ENCODE peak calls at places on chromosomes 4 and X, in six cellular contexts. F is left ventricle myocardium inferior, O is heart left ventricle, G is stomach, T is mesenchymal stem cell, D is aorta. A is an unnamed sample. For H3K36me3, the result is how much of the 10 kb centered on the place peaks cover.

GRCh38 chr4:40292313-40292759 is 42.8 kb upstream of the CHRNA9 start:
- DNase-seq in F (no peak), O (no peak), G (no peak), T (peak), D (no peak), A (no peak)

GRCh38 chr4:89645512-89645911 is 191.4 kb downstream of the SNCA start:
- DNase-seq in F (no peak), O (no peak), G (no peak), T (no peak), D (no peak), A (no peak)

GRCh38 chrX:130575831-130576404 is 174.1 kb downstream of the RBMX2 start:
- DNase-seq in F (peak), O (no peak), G (peak), T (peak), D (peak), A (no peak)

GRCh38 chr4:2042207-2042946 is 16.8 kb upstream of the NAT8L start:
- DNase-seq in F (no peak), O (no peak), G (peak), T (peak), D (peak), A (no peak)

GRCh38 chr4:6906046-6906445 is 3.6 kb upstream of the TBC1D14 start:
- DNase-seq in F (no peak), O (peak), G (peak), T (no peak), D (no peak), A (no peak)

GRCh38 chrX:13894888-13895564 is 78.1 kb upstream of the GPM6B start:
- DNase-seq in F (no peak), O (no peak), G (no peak), T (no peak), D (no peak), A (no peak)

GRCh38 chrX:56281789-56282188 is 49.6 kb downstream of the KLF8 start:
- DNase-seq in F (no peak), O (no peak), G (no peak), T (peak), D (no peak), A (peak)

GRCh38 chr4:55355555-55355954 is 9.5 kb downstream of the SRD5A3 start:
- DNase-seq in F (no peak), O (no peak), G (no peak), T (no peak), D (no peak), A (no peak)

GRCh38 chr4:100288811-100289529 is 98.7 kb upstream of the DDIT4L start:
- DNase-seq in F (no peak), O (no peak), G (no peak), T (peak), D (no peak), A (no peak)

GRCh38 chrX:10939384-10939783 is 171.7 kb upstream of the HCCS start:
- DNase-seq in F (no peak), O (no peak), G (no peak), T (no peak), D (no peak), A (no peak)

GRCh38 chr4:1666391-1666790 is 17.7 kb downstream of the FAM53A start:
- DNase-seq in F (peak), O (peak), G (peak), T (no peak), D (no peak), A (no peak)

GRCh38 chrX:15512401-15512965 is 11.9 kb downstream of the BMX start:
- DNase-seq in F (no peak), O (no peak), G (no peak), T (no peak), D (no peak), A (no peak)

GRCh38 chrX:111181883-111182400 is 86.0 kb downstream of the PAK3 start:
- DNase-seq in F (no peak), O (no peak), G (no peak), T (no peak), D (no peak), A (no peak)

GRCh38 chr4:162164881-162165528 is 1.2 kb upstream of the FSTL5 start:
- DNase-seq in F (no peak), O (no peak), G (no peak), T (no peak), D (no peak), A (no peak)

GRCh38 chrX:136747003-136747986 is 33.4 kb downstream of the ARHGEF6 start:
- DNase-seq in F (no peak), O (no peak), G (no peak), T (no peak), D (no peak), A (no peak)

GRCh38 chr4:41169256-41169655 is 45.1 kb downstream of the APBB2 start:
- DNase-seq in F (no peak), O (no peak), G (no peak), T (no peak), D (no peak), A (no peak)

GRCh38 chr4:38106886-38107514 is 146.8 kb downstream of the PTTG2 start:
- DNase-seq in F (no peak), O (no peak), G (no peak), T (no peak), D (no peak), A (no peak)

GRCh38 chr4:52822583-52823477 is 39.3 kb upstream of the RASL11B start:
- DNase-seq in F (no peak), O (no peak), G (no peak), T (peak), D (no peak), A (no peak)

GRCh38 chrX:128020701-128021100 is 31.5 kb downstream of the ACTRT1 start:
- DNase-seq in F (no peak), O (no peak), G (no peak), T (peak), D (no peak), A (no peak)

GRCh38 chrX:134585446-134585845 is 72.8 kb downstream of the PLAC1 start:
- DNase-seq in F (no peak), O (no peak), G (no peak), T (no peak), D (no peak), A (no peak)

GRCh38 chrX:130625381-130625780 is 223.6 kb downstream of the RBMX2 start:
- DNase-seq in F (no peak), O (no peak), G (no peak), T (no peak), D (no peak), A (no peak)

GRCh38 chr4:37666625-37667071 is 19.5 kb downstream of the RELL1 start:
- DNase-seq in F (no peak), O (no peak), G (peak), T (peak), D (no peak), A (no peak)

GRCh38 chrX:19609541-19609940 is 94.2 kb upstream of the MAP3K15 start:
- DNase-seq in F (no peak), O (no peak), G (no peak), T (no peak), D (no peak), A (no peak)

GRCh38 chrX:65241059-65241721 is 264.9 kb upstream of the ZC4H2 start:
- DNase-seq in F (no peak), O (no peak), G (no peak), T (no peak), D (no peak), A (no peak)

GRCh38 chrX:48835524-48836329 is at the start of gene PCSK1N:
- DNase-seq in F (no peak), O (no peak), G (no peak), T (no peak), D (no peak), A (no peak)

GRCh38 chr4:39126256-39127095 is 55.9 kb upstream of the WDR19 start:
- DNase-seq in F (no peak), O (no peak), G (no peak), T (no peak), D (no peak), A (no peak)

GRCh38 chr4:39124885-39125599 is 57.3 kb upstream of the WDR19 start:
- DNase-seq in F (no peak), O (no peak), G (no peak), T (no peak), D (no peak), A (no peak)

GRCh38 chr4:39120418-39120817 is 58.4 kb downstream of the KLHL5 start:
- DNase-seq in F (no peak), O (no peak), G (no peak), T (no peak), D (no peak), A (no peak)

DNA sequence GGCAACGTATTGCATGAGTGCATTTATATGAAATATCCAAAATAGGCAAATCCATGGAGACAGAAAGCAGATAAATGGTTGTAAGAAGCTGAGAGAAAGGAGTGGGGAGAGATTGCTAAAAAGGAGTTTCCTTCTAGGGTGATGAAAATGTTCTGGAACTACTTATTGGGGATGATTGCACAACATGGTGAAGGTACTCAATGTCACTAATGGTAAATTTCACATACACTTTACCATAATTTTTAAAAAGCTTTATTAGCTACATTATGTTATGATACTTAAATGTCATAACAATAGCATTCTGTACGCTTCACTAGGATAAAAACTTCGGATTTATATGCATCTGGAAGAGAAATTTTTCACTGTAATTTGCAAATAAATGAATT is 56.7 kb upstream of the WDR19 start:
- DNase-seq in F (no peak), O (no peak), G (no peak), T (no peak), D (no peak), A (no peak)
- H3K27ac ChIP-seq in F (no peak), O (no peak), G (no peak), T (no peak), D (no peak), A (no peak)

DNA sequence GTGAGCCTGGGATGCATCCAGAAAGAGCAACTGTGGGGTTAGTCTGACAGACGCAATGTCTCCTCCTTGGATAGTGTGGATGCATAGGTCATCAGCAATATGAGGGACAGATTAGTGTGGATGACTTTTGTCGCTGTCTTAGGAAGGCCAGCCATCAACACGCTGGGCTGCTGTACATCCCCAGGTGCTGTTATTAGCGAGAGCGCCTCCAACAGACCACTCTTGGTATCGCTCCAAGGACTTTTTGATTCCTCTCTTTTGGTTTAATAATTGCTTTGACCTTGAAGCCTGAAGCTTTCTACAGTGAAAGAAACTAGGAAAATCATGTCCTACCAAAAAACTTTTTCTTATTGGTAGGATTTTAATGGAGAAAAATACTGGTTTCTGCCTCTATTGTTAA is 76.7 kb downstream of the TMEM131L start:
- DNase-seq in F (no peak), O (no peak), G (no peak), T (no peak), D (no peak), A (no peak)
- H3K36me3 ChIP-seq in F (under half), O (under half), G (under half), T (under half), D (under half), A (under half)

DNA sequence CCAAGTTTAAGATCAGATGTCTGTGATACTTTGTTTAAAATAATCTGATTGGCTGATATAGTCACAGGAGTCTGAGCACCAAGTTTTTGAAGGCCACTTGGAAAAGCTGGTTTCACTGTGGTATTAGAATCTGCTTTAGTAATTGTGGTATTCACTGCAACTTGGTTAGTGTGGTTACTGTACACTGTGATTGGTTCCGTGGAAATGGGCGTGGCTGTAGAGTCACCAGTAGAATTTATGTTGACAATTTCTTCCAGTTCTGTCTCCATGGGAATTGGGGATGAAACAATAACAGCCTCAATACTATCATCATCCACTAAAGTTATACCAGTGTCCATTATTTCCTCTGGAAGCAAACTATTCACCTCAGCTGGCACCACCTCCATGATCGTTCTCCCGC is 26.2 kb downstream of the LIN54 start:
- DNase-seq in F (no peak), O (no peak), G (no peak), T (peak), D (no peak), A (no peak)
- H3K27ac ChIP-seq in F (no peak), O (no peak), G (no peak), T (no peak), D (no peak), A (no peak)

DNA sequence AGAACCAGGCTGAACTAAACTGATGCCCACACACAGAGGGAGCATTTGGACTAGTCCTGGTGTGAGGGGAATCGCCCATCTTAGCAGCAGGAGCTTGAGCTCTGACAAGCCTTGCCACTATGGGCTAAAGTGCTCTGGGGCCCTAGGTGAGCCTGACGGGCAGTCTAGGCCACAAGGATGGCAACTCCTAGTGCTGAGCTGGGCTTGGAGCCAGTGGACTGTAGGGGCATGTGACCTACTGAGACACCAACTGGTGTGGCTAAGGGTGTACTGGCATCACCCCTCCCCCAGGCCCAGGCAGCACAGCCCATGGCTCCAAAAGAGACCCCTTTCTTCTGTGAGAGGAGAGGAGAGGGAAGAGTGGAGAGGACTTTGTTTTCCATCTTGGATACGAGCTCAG is 14.5 kb downstream of the CENPU start:
- DNase-seq in F (no peak), O (no peak), G (no peak), T (no peak), D (no peak), A (no peak)
- H3K36me3 ChIP-seq in F (under half), O (under half), G (under half), T (under half), D (under half), A (under half)

DNA sequence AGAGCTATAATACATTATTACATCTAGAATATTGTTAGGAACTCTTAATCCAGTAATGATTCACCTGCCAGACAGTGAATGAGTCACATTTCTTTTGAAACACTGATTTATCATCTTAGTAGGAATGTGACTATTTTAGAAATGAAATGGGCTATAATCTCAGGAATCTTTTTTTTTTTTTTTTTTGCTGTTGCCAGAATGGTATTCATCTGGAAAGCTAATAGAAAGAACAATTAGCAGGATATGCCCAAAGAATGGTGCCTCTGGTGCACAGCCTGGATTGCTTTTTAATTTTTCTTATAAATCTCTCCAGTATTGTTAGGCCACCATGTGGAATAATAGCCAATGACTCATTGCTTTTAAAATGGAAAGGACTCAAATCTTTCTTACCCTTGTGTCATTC is 181.1 kb upstream of the SMIM31 start:
- DNase-seq in F (no peak), O (no peak), G (no peak), T (no peak), D (no peak), A (no peak)
- H3K27ac ChIP-seq in F (no peak), O (no peak), G (no peak), T (peak), D (no peak), A (no peak)

A was measured in naive thymus-derived CD4-positive, alpha-beta T cell.